ENCODE peak calls at places on chromosomes 13 and 19, in four cellular contexts. One of them, this sample, is unnamed.

GRCh38 chr13:99973786-99974185 is 2.2 kb upstream of the ZIC5 start:
- DNase-seq in astrocyte of the spinal cord: no peak
- DNase-seq in AG04450: no peak
- DNase-seq in hepatocyte: no peak
- DNase-seq in this sample: no peak

GRCh38 chr13:42747399-42747873 is 33.9 kb upstream of the FAM216B start:
- DNase-seq in astrocyte of the spinal cord: peak; percentile 98
- DNase-seq in AG04450: peak; percentile 94
- DNase-seq in hepatocyte: peak; percentile 28
- DNase-seq in this sample: no peak

GRCh38 chr19:1237754-1238372 is at the start of gene CBARP:
- DNase-seq in hepatocyte: peak; percentile 84
- DNase-seq in AG04450: no peak
- DNase-seq in astrocyte of the spinal cord: no peak
- DNase-seq in this sample: no peak

GRCh38 chr19:5002143-5002542 is 33.2 kb downstream of the KDM4B start:
- DNase-seq in hepatocyte: no peak
- DNase-seq in astrocyte of the spinal cord: peak; percentile 66
- DNase-seq in AG04450: no peak
- DNase-seq in this sample: no peak

GRCh38 chr13:49214917-49215376 is 5.2 kb upstream of the MLNR start:
- DNase-seq in astrocyte of the spinal cord: no peak
- DNase-seq in AG04450: no peak
- DNase-seq in hepatocyte: no peak
- DNase-seq in this sample: no peak

GRCh38 chr13:97369269-97369893 is 64.6 kb upstream of the RAP2A start:
- DNase-seq in AG04450: no peak
- DNase-seq in astrocyte of the spinal cord: no peak
- DNase-seq in hepatocyte: no peak
- DNase-seq in this sample: no peak

GRCh38 chr19:51372649-51373504 is at the start of gene NKG7:
- DNase-seq in hepatocyte: no peak
- DNase-seq in astrocyte of the spinal cord: no peak
- DNase-seq in AG04450: no peak
- DNase-seq in this sample: no peak

GRCh38 chr19:52963229-52963760 is 614 bp upstream of the ZNF816 start:
- DNase-seq in AG04450: no peak
- DNase-seq in hepatocyte: peak; percentile 44
- DNase-seq in astrocyte of the spinal cord: no peak
- DNase-seq in this sample: no peak

GRCh38 chr19:38707512-38708114 is 36.7 kb downstream of the CAPN12 start:
- DNase-seq in hepatocyte: no peak
- DNase-seq in astrocyte of the spinal cord: peak; percentile 57
- DNase-seq in AG04450: no peak
- DNase-seq in this sample: no peak

GRCh38 chr19:39152066-39152465 is 26.5 kb downstream of the PAK4 start:
- DNase-seq in astrocyte of the spinal cord: no peak
- DNase-seq in hepatocyte: no peak
- DNase-seq in AG04450: no peak
- DNase-seq in this sample: no peak

GRCh38 chr13:34867590-34867989 is 74.5 kb upstream of the NBEA start:
- DNase-seq in hepatocyte: no peak
- DNase-seq in astrocyte of the spinal cord: peak; percentile 62
- DNase-seq in AG04450: no peak
- DNase-seq in this sample: peak; percentile 62

GRCh38 chr13:94080527-94080926 is 399.0 kb downstream of the DCT start:
- DNase-seq in hepatocyte: no peak
- DNase-seq in AG04450: no peak
- DNase-seq in astrocyte of the spinal cord: no peak
- DNase-seq in this sample: no peak

GRCh38 chr13:44710576-44710975 is 134.4 kb upstream of the TSC22D1 start:
- DNase-seq in AG04450: peak; percentile 83
- DNase-seq in hepatocyte: no peak
- DNase-seq in astrocyte of the spinal cord: peak; percentile 96
- DNase-seq in this sample: peak; percentile 88

GRCh38 chr13:97273341-97273831 is 51.3 kb downstream of the MBNL2 start:
- DNase-seq in AG04450: no peak
- DNase-seq in astrocyte of the spinal cord: no peak
- DNase-seq in hepatocyte: no peak
- DNase-seq in this sample: no peak

GRCh38 chr13:112642061-112642460 is 47.8 kb upstream of the ATP11A start:
- DNase-seq in hepatocyte: no peak
- DNase-seq in AG04450: no peak
- DNase-seq in astrocyte of the spinal cord: no peak
- DNase-seq in this sample: no peak

GRCh38 chr13:113179374-113180230 is 21.2 kb downstream of the PROZ start:
- DNase-seq in astrocyte of the spinal cord: peak; percentile 85
- DNase-seq in hepatocyte: no peak
- DNase-seq in AG04450: no peak
- DNase-seq in this sample: no peak

GRCh38 chr13:30618938-30619289 is 1.2 kb downstream of the USPL1 start:
- DNase-seq in hepatocyte: no peak
- DNase-seq in astrocyte of the spinal cord: peak; percentile 3
- DNase-seq in AG04450: no peak
- DNase-seq in this sample: no peak

DNA sequence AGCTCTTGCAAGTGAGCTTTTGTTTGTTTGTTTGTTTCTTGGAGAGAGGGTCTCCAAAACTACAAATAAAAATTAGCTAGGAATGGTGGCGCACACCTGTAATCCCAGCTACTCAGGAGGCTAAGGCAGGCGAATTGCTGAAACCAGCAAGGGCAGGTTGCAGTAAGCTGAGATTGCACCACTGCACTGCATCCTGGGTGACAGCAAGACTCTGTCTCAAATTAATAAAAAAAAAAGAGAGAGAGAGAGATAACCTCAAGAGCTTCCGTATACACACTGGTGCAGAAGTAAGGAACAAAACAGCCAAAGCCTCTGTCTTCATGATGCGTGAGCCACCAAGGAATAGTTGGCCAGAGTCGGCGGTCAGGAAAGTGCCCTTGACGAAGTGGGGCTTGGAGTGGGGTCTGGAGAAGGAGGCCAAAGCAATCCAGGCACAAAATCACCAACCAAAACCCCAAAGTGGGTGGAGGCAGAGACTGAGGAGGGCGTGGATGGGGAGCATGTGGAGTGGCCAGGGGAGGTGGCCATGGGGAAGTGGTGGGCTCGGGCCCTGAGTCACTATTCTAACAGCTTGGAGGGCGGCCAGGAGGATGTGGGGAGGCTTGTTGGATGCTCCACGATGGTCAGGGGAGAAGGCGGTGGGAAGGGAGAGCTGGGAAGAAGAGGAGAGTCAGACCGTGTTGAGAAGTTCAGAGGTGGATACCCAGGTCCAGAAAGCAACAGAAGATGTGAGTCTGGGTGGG is 21.2 kb upstream of the TOMM40 start:
- DNase-seq in hepatocyte: no peak
- DNase-seq in AG04450: peak; percentile 46
- DNase-seq in astrocyte of the spinal cord: peak; percentile 93
- DNase-seq in this sample: no peak
- H3K4me3 ChIP-seq in hepatocyte: no peak overlapping the region
- H3K4me3 ChIP-seq in AG04450: no peak overlapping the region
- H3K4me3 ChIP-seq in astrocyte of the spinal cord: no peak overlapping the region
- H3K4me3 ChIP-seq in this sample: no peak overlapping the region

GRCh38 chr19:15379996-15380647 is 535 bp upstream of the AKAP8 start:
- DNase-seq in astrocyte of the spinal cord: peak; percentile 34
- DNase-seq in AG04450: no peak
- DNase-seq in hepatocyte: peak; percentile 75
- DNase-seq in this sample: no peak
- TF ChIP-seq CTCF in astrocyte of the spinal cord: no peak
- TF ChIP-seq CTCF in AG04450: no peak
- TF ChIP-seq CTCF in hepatocyte: no peak
- TF ChIP-seq CTCF in this sample: no peak

GRCh38 chr19:44113784-44114390 is 688 bp downstream of the ZNF225 start:
- DNase-seq in AG04450: no peak
- DNase-seq in hepatocyte: no peak
- DNase-seq in astrocyte of the spinal cord: no peak
- DNase-seq in this sample: no peak

GRCh38 chr19:44113138-44113783 is at the start of gene ZNF225:
- DNase-seq in astrocyte of the spinal cord: peak; percentile 98
- DNase-seq in hepatocyte: peak; percentile 97
- DNase-seq in AG04450: peak; percentile 96
- DNase-seq in this sample: peak; percentile 96

GRCh38 chr19:44111910-44112463 is 1.2 kb upstream of the ZNF225 start:
- DNase-seq in AG04450: peak; percentile 67
- DNase-seq in hepatocyte: peak; percentile 85
- DNase-seq in astrocyte of the spinal cord: peak; percentile 80
- DNase-seq in this sample: peak; percentile 71

GRCh38 chr19:44109458-44109857 is 3.7 kb upstream of the ZNF225 start:
- DNase-seq in astrocyte of the spinal cord: no peak
- DNase-seq in AG04450: no peak
- DNase-seq in hepatocyte: no peak
- DNase-seq in this sample: no peak

DNA sequence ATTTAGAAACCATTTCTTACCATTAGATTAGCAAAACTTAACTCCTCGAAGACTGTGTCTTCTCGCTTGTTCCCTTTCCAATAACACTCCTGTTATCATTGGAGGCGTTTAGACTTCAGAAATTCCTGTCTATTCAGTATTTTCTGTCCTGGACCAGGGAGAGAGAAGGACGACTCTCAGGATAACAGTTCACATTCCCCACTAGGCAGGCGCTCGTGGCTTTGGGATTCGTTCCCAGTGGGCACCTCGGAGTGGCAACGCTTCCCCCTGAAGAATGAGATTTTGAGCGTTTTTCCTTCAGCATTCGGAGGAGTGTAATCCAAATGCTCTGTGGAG is 429 bp upstream of the ZNF225 start:
- DNase-seq in hepatocyte: no peak
- DNase-seq in AG04450: no peak
- DNase-seq in astrocyte of the spinal cord: no peak
- DNase-seq in this sample: no peak
- H3K4me3 ChIP-seq in hepatocyte: peak overlapping the region; percentile 32
- H3K4me3 ChIP-seq in AG04450: peak overlapping the region; percentile 91
- H3K4me3 ChIP-seq in astrocyte of the spinal cord: peak overlapping the region; percentile 94
- H3K4me3 ChIP-seq in this sample: peak overlapping the region; percentile 97

DNA sequence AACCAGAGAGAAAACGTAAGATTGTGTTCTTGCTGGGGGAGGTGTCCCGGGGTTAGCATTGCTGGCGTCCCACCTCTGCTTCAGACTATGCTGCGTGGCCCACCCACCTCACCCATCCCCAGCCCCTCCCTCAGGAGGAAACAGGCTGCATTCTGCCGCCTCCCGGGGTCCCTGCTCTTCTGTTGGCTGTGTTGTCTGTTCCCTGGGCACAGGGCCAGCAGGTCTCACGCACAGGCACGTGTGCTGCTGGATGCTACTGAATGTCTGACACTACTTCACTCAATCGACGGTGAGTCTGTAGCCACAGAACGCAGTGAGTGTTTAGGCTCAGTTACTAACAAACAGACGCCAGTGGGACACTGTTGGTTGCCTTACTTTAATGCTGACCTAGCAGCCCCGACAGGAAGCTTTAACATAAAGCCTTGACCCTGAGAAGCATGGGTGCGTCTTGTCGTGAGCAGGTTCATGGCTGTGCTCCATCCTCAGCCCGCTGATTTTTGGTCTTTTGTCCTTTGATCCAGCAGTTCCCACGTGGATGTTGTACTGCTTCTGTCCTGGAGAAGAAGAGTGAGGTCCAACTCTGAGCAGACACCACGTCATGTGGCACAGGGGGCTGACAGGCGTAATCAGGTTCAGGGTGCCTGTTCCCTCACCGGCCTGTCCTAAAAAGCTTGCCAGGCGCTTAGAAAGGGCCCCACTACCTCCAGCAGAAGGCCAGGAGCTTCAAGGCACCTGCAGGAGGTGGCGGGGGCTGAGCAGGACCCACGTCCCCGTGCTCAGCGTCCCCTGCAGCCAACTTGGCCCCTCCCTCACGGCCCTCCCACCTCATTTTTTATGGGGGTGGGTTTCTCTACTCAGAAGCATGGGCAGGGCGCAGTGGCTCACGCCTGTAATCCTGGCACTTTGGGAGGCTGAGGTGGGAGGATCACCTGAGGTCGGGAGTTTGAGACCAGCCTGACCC is 26.0 kb downstream of the NAXD start:
- DNase-seq in astrocyte of the spinal cord: peak; percentile 34
- DNase-seq in hepatocyte: no peak
- DNase-seq in AG04450: no peak
- DNase-seq in this sample: no peak
- TF ChIP-seq CTCF in astrocyte of the spinal cord: no peak
- TF ChIP-seq CTCF in hepatocyte: no peak
- TF ChIP-seq CTCF in AG04450: no peak
- TF ChIP-seq CTCF in this sample: no peak

GRCh38 chr19:47726467-47726866 is 13.2 kb downstream of the EHD2 start:
- DNase-seq in AG04450: no peak
- DNase-seq in hepatocyte: no peak
- DNase-seq in astrocyte of the spinal cord: peak; percentile 64
- DNase-seq in this sample: no peak

GRCh38 chr19:47730910-47731309 is 14.4 kb upstream of the NOP53 start:
- DNase-seq in hepatocyte: no peak
- DNase-seq in AG04450: no peak
- DNase-seq in astrocyte of the spinal cord: no peak
- DNase-seq in this sample: no peak

GRCh38 chr19:47730521-47730889 is 14.8 kb upstream of the NOP53 start:
- DNase-seq in astrocyte of the spinal cord: no peak
- DNase-seq in hepatocyte: no peak
- DNase-seq in AG04450: no peak
- DNase-seq in this sample: no peak

GRCh38 chr19:47729468-47729798 is 15.9 kb upstream of the NOP53 start:
- DNase-seq in astrocyte of the spinal cord: peak; percentile 84
- DNase-seq in hepatocyte: peak; percentile 87
- DNase-seq in AG04450: no peak
- DNase-seq in this sample: no peak

DNA sequence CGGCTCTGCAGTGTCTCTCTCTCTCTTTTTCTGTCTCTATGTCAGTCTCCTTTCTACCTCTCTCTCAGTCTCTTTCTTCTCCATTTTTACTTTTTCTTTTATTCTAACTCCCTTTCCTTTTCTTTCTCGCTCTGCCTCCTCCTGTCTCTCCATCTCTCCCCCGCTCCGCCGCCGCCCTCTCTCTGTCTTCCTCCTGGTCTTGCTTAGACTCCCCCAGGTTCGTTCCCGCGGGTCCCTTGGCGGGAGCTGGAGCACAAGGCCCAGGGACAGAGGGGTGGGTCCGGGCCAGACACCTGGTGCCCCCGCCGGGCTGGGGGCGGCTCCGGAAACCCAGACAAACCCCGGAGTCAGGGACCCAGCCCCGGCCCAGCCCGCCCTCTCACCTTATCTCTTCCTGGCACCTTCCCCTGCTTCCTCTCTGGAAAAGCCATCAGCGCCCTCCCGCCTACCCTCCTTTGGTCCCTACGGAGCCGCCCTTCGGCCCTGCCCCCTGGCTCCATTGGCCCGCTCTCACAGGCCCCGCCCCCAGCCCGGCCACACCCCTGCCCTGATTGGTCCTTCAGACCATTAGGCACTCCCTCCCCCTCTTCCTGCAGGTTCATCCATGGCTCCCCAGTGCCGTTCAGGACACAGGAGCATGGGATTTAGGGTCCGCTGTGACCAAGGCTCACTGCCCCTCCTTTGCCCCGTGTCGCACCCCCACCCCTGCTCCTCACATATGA is 15.4 kb upstream of the NOP53 start:
- DNase-seq in AG04450: no peak
- DNase-seq in hepatocyte: peak; percentile 84
- DNase-seq in astrocyte of the spinal cord: no peak
- DNase-seq in this sample: no peak
- H3K4me3 ChIP-seq in AG04450: no peak overlapping the region
- H3K4me3 ChIP-seq in hepatocyte: no peak overlapping the region
- H3K4me3 ChIP-seq in astrocyte of the spinal cord: peak overlapping the region; percentile 18
- H3K4me3 ChIP-seq in this sample: peak overlapping the region; percentile 38

This sample was measured in retinal pigment epithelial cell.